ENCODE peak calls at places on chromosomes 16 and 17, in eight cellular contexts. J is HCT116, Q is HFF-Myc, G is SK-N-SH, S is cardiac muscle cell, R is epithelial cell of esophagus, K is MM.1S, V is stomach. W is an unnamed sample.

GRCh38 chr16:87322833-87323726 is 5.9 kb upstream of the C16orf95 start:
- DNase-seq in K (no peak), G (no peak), S (no peak), V (no peak), J (no peak), Q (no peak), R (no peak), W (no peak)

GRCh38 chr17:6496636-6497441 is 52.6 kb downstream of the PIMREG start:
- DNase-seq in G (no peak), K (peak; percentile 42), R (no peak), Q (no peak), S (no peak), V (no peak), J (no peak), W (no peak)

GRCh38 chr16:87729266-87729954 is 36.4 kb downstream of the KLHDC4 start:
- DNase-seq in S (no peak), V (peak; percentile 40), G (no peak), Q (no peak), R (no peak), K (no peak), J (no peak), W (no peak)

GRCh38 chr16:56669840-56670639 is 426 bp downstream of the MT1H start:
- DNase-seq in S (no peak), K (no peak), R (no peak), G (no peak), V (no peak), Q (no peak), J (no peak), W (no peak)

GRCh38 chr16:47731252-47731651 is 270.1 kb downstream of the PHKB start:
- DNase-seq in V (no peak), S (peak; percentile 84), K (no peak), R (peak; percentile 69), G (no peak), J (no peak), Q (no peak), W (no peak)

GRCh38 chr17:2181206-2181983 is 122.2 kb downstream of the SMG6 start:
- DNase-seq in G (no peak), R (no peak), K (no peak), S (peak; percentile 96), J (no peak), V (no peak), Q (no peak), W (no peak)

GRCh38 chr17:63434951-63435571 is 11.0 kb downstream of the CYB561 start:
- DNase-seq in K (no peak), R (peak; percentile 88), J (peak; percentile 37), V (peak; percentile 96), Q (no peak), G (peak; percentile 69), S (peak; percentile 47), W (no peak)

GRCh38 chr16:19517424-19518089 is 4.3 kb downstream of the GDE1 start:
- DNase-seq in J (no peak), Q (no peak), V (no peak), K (no peak), G (no peak), R (peak; percentile 95), S (no peak), W (no peak)

GRCh38 chr16:82368041-82368440 is 198.0 kb upstream of the MPHOSPH6 start:
- DNase-seq in S (peak; percentile 35), G (peak; percentile 61), Q (no peak), K (no peak), J (peak; percentile 38), V (peak; percentile 66), R (peak; percentile 39), W (no peak)

GRCh38 chr16:80694950-80695471 is 109.4 kb downstream of the CDYL2 start:
- DNase-seq in G (no peak), S (peak; percentile 24), V (no peak), Q (no peak), J (no peak), R (no peak), K (no peak), W (no peak)

GRCh38 chr17:72865954-72866353 is 226.5 kb downstream of the SLC39A11 start:
- DNase-seq in Q (no peak), S (no peak), V (no peak), R (no peak), G (no peak), K (no peak), J (no peak), W (no peak)

GRCh38 chr16:11101695-11102522 is 154.1 kb downstream of the SOCS1 start:
- DNase-seq in K (no peak), J (no peak), V (no peak), S (peak; percentile 87), R (no peak), Q (no peak), G (no peak), W (no peak)

GRCh38 chr16:31305219-31305618 is 45.4 kb downstream of the ITGAM start:
- DNase-seq in Q (no peak), G (no peak), R (no peak), V (no peak), S (no peak), K (no peak), J (no peak), W (no peak)

GRCh38 chr16:3193221-3194212 is 5.5 kb downstream of the OR1F1 start:
- DNase-seq in K (no peak), Q (no peak), S (no peak), R (no peak), J (no peak), V (no peak), G (no peak), W (no peak)

GRCh38 chr17:3033248-3033640 is 30.2 kb downstream of the OR1D5 start:
- DNase-seq in J (no peak), Q (no peak), S (no peak), G (no peak), V (no peak), K (no peak), R (no peak), W (no peak)

GRCh38 chr16:77657016-77657415 is 65.3 kb upstream of the NUDT7 start:
- DNase-seq in V (no peak), K (no peak), J (peak; percentile 10), G (no peak), R (no peak), S (peak; percentile 35), Q (no peak), W (peak; percentile 7)

GRCh38 chr16:66444049-66444481 is 17.0 kb downstream of the BEAN1 start:
- DNase-seq in S (no peak), V (no peak), K (no peak), J (no peak), R (no peak), G (no peak), Q (no peak), W (no peak)

GRCh38 chr16:50712568-50712914 is 19.1 kb downstream of the NOD2 start:
- DNase-seq in J (no peak), Q (no peak), K (no peak), V (no peak), G (no peak), R (no peak), S (peak; percentile 90), W (no peak)

GRCh38 chr17:81888105-81888987 is 3.0 kb downstream of the ALYREF start:
- DNase-seq in Q (no peak), V (no peak), R (no peak), K (no peak), G (peak; percentile 14), S (no peak), J (no peak), W (no peak)

GRCh38 chr17:81858967-81859905 is 1.1 kb downstream of the P4HB start:
- DNase-seq in R (no peak), Q (no peak), G (no peak), K (peak; percentile 18), V (no peak), J (no peak), S (peak; percentile 31), W (no peak)

GRCh38 chr16:51095114-51095872 is 55.8 kb downstream of the SALL1 start:
- DNase-seq in J (no peak), V (no peak), R (no peak), Q (no peak), G (no peak), S (no peak), K (no peak), W (no peak)

GRCh38 chr16:54930034-54930938 is at the start of gene IRX5:
- DNase-seq in K (peak; percentile 87), J (peak; percentile 63), R (peak; percentile 99), S (peak; percentile 96), V (peak; percentile 92), Q (peak; percentile 83), G (peak; percentile 92), W (peak; percentile 52)

GRCh38 chr16:54931041-54931756 is 534 bp downstream of the IRX5 start:
- DNase-seq in G (peak; percentile 75), R (peak; percentile 64), Q (no peak), J (no peak), K (peak; percentile 43), V (no peak), S (peak; percentile 24), W (no peak)

GRCh38 chr16:54933281-54934150 is 2.9 kb downstream of the IRX5 start:
- DNase-seq in V (no peak), G (no peak), Q (no peak), K (no peak), J (no peak), S (no peak), R (peak; percentile 36), W (no peak)

GRCh38 chr16:54932737-54933254 is 2.1 kb downstream of the IRX5 start:
- DNase-seq in R (peak; percentile 42), S (no peak), G (no peak), V (no peak), Q (no peak), J (no peak), K (no peak), W (no peak)

GRCh38 chr16:54931757-54932660 is 1.3 kb downstream of the IRX5 start:
- DNase-seq in Q (no peak), J (no peak), S (no peak), V (no peak), G (peak; percentile 53), K (no peak), R (peak; percentile 48), W (no peak)
- H3K4me3 ChIP-seq in Q (peak overlapping the region; percentile 82), J (no peak overlapping the region), S (peak overlapping the region; percentile 96), V (peak overlapping the region; percentile 72), G (peak overlapping the region; percentile 89), K (peak overlapping the region; percentile 68), R (peak overlapping the region; percentile 91), W (peak overlapping the region; percentile 78)

GRCh38 chr17:29514792-29515191 is 52.0 kb downstream of the ABHD15 start:
- DNase-seq in J (no peak), V (no peak), S (peak; percentile 39), R (no peak), G (no peak), K (no peak), Q (no peak), W (no peak)
- TF ChIP-seq CTCF in J (no peak), V (no peak), S (no peak), R (no peak), G (no peak), K (no peak), Q (no peak), W (no peak)

GRCh38 chr16:13913374-13914292 is 6.3 kb upstream of the ERCC4 start:
- DNase-seq in K (peak; percentile 35), V (no peak), S (no peak), R (no peak), J (no peak), Q (no peak), G (no peak), W (no peak)
- H3K4me3 ChIP-seq in K (no peak overlapping the region), V (no peak overlapping the region), S (no peak overlapping the region), R (no peak overlapping the region), J (no peak overlapping the region), Q (no peak overlapping the region), G (no peak overlapping the region), W (no peak overlapping the region)

DNA sequence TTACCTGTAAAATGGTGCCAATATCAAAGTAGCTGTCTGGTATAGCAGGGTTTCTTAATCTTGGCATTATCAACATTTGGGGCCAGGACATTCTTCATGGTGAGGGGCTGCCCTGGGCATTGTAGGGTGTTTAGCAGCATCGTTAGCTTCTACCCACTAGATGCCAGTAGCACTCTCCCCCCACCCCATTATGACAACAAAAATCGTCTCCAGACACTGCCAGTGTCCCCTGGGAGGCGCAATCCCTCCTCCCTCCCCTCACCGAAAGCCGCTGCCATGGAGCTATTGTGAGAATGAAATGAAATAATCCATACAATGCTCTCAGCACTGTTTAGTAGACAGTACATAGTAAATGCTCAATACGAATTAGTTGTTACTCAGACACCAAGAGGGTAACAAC is 502.8 kb downstream of the NPIPA7 start:
- DNase-seq in Q (no peak), V (no peak), J (no peak), S (no peak), R (no peak), K (no peak), G (no peak), W (no peak)
- TF ChIP-seq CTCF in Q (no peak), V (no peak), J (no peak), S (no peak), R (no peak), K (no peak), G (no peak), W (no peak)

W was measured in epithelial cell of proximal tubule.